ENCODE peak calls at places on chromosomes 6 and 20, in six cellular contexts. Z is cardiac fibroblast, S is NB4, O is H9, M is psoas muscle, L is left ventricle myocardium inferior. F is an unnamed sample.

GRCh38 chr20:12201289-12201991 is 283.7 kb downstream of the BTBD3 start:
- DNase-seq in L (peak; percentile 17), M (no peak), S (no peak), O (no peak), Z (peak; percentile 63), F (no peak)

GRCh38 chr6:6728169-6728941 is 139.8 kb downstream of the LY86 start:
- DNase-seq in M (no peak), Z (no peak), L (no peak), O (no peak), S (peak; percentile 65), F (no peak)

GRCh38 chr6:79167931-79168694 is 66.4 kb downstream of the HMGN3 start:
- DNase-seq in Z (peak; percentile 53), O (no peak), L (no peak), M (no peak), S (no peak), F (no peak)

GRCh38 chr6:38174315-38174714 is 354.8 kb downstream of the ZFAND3 start:
- DNase-seq in Z (no peak), O (no peak), L (no peak), M (no peak), S (no peak), F (no peak)

GRCh38 chr6:138596126-138596525 is 96.8 kb upstream of the NHSL1 start:
- DNase-seq in O (no peak), M (no peak), L (no peak), S (no peak), Z (peak; percentile 27), F (no peak)

GRCh38 chr6:90787411-90787810 is 200.5 kb upstream of the MAP3K7 start:
- DNase-seq in S (no peak), M (no peak), L (no peak), O (no peak), Z (no peak), F (no peak)

GRCh38 chr6:132190097-132190814 is 211.0 kb downstream of the MOXD1 start:
- DNase-seq in L (no peak), M (no peak), Z (peak; percentile 43), S (no peak), O (no peak), F (peak; percentile 19)

GRCh38 chr6:53741417-53741816 is 53.4 kb upstream of the LRRC1 start:
- DNase-seq in L (no peak), Z (peak; percentile 48), S (peak; percentile 66), O (peak; percentile 44), M (no peak), F (no peak)

GRCh38 chr20:60035486-60035885 is 77.3 kb downstream of the CDH26 start:
- DNase-seq in O (no peak), M (no peak), L (no peak), S (peak; percentile 36), Z (no peak), F (no peak)

GRCh38 chr6:2855061-2855519 is 13.4 kb upstream of the SERPINB1 start:
- DNase-seq in L (no peak), S (no peak), Z (peak; percentile 79), M (no peak), O (no peak), F (no peak)

GRCh38 chr6:159487636-159488035 is 205.4 kb downstream of the SOD2 start:
- DNase-seq in L (no peak), S (no peak), Z (peak; percentile 14), M (no peak), O (no peak), F (no peak)

GRCh38 chr6:149933036-149933435 is 8.8 kb upstream of the ULBP2 start:
- DNase-seq in M (no peak), O (no peak), Z (no peak), S (no peak), L (no peak), F (no peak)

GRCh38 chr6:74519172-74519571 is 686.7 kb downstream of the COL12A1 start:
- DNase-seq in Z (peak; percentile 82), M (no peak), L (no peak), S (no peak), O (no peak), F (no peak)

GRCh38 chr6:159797554-159797953 is 2.5 kb upstream of the PNLDC1 start:
- DNase-seq in O (no peak), L (no peak), S (no peak), M (no peak), Z (no peak), F (no peak)

GRCh38 chr20:14792915-14793314 is 455.5 kb upstream of the FLRT3 start:
- DNase-seq in M (no peak), O (no peak), S (no peak), Z (no peak), L (no peak), F (no peak)

GRCh38 chr6:119510246-119510645 is 160.7 kb upstream of the MAN1A1 start:
- DNase-seq in S (no peak), L (no peak), M (no peak), O (no peak), Z (no peak), F (no peak)

GRCh38 chr6:110415297-110415916 is at the start of gene DDO:
- DNase-seq in S (no peak), M (peak; percentile 87), L (peak; percentile 86), O (no peak), Z (peak; percentile 29), F (no peak)

GRCh38 chr20:38249536-38250310 is 10.8 kb downstream of the KIAA1755 start:
- DNase-seq in O (no peak), M (no peak), L (no peak), Z (no peak), S (no peak), F (no peak)

GRCh38 chr6:155187994-155188706 is 75.7 kb upstream of the CLDN20 start:
- DNase-seq in S (no peak), O (no peak), L (no peak), Z (peak; percentile 59), M (no peak), F (no peak)

GRCh38 chr20:2602046-2602735 is 50.2 kb upstream of the NOP56 start:
- DNase-seq in M (no peak), S (no peak), L (no peak), Z (no peak), O (no peak), F (no peak)

GRCh38 chr6:86042214-86042613 is 399.5 kb upstream of the SYNCRIP start:
- DNase-seq in O (no peak), M (no peak), S (no peak), L (no peak), Z (no peak), F (no peak)

GRCh38 chr6:86045038-86045437 is 402.4 kb upstream of the SYNCRIP start:
- DNase-seq in L (no peak), Z (no peak), O (no peak), S (no peak), M (no peak), F (no peak)
- TF ChIP-seq CTCF in L (no peak), Z (no peak), O (no peak), S (no peak), M (no peak), F (no peak)

DNA sequence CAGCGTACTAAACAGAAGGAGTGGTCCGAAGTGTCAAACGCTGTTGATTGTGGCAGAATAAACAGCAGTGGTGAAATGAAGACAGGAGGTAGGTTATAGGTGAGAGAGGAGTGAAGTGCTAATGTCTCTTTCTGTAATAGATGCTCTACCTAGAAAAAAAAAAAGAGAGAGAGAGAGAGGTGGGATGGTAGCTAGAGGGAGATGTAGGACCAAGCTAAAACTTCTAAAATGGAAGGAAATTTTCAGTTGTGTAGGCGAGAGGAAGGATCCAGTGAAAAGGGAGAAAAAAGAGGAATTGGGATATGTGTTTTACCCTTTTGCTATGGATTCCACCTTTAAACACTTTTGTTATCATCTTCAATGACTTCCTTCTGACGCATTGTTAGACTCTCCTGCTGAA is 126.5 kb upstream of the BMP2 start:
- DNase-seq in L (no peak), S (no peak), M (no peak), Z (no peak), O (no peak), F (no peak)
- TF ChIP-seq CTCF in L (no peak), S (no peak), M (no peak), Z (no peak), O (peak; percentile 18), F (no peak)

DNA sequence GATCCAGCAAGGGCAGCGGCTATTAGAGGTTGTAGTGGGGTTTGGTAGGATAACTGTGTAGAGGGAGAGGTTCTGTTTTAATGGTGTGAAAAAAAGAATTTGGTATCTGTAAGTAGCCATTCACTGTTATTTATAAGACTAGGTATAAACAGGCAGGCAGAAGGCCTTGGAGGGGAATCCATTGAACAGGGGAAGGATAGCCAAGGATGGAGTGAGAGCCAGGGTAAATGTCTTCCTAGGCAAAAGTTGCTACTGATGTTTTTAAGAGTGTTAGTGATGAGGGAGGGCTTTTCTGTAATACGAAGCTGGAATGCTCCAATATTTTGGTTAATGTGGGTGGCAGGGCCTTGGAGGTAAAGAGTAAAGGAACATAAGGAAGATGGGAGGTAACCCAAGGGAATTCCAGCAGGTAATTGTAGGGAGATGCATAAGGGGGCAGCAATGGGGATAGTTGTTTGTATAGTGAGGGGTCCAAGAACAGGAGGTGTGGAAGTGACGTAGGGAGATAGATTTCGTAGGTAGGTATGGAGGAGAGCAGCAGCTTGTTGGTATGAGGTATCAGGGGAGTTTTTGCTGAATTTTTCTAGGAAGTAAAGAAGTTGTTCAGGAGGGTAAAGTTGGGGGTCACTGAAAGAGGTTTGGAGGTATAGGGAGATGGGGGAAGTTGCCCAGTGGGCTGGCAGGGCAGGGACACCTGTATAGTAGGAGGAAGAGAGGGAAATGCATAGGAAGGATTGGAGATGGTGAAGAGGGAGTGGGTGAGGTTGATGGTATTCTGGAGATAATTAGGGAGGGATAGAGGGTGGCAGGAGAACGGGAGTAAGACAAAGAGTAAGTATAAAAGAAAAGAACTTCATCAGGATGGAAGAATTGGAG is 752.4 kb upstream of the ADGRB3 start:
- DNase-seq in L (no peak), O (no peak), Z (no peak), M (no peak), S (no peak), F (no peak)
- TF ChIP-seq CTCF in L (no peak), O (no peak), Z (no peak), M (no peak), S (no peak), F (no peak)

GRCh38 chr20:32526125-32526524 is 59.0 kb downstream of the NOL4L start:
- DNase-seq in S (no peak), O (no peak), Z (no peak), L (no peak), M (no peak), F (no peak)

GRCh38 chr20:32526561-32526960 is 58.6 kb downstream of the NOL4L start:
- DNase-seq in S (no peak), Z (no peak), O (no peak), M (no peak), L (no peak), F (no peak)

GRCh38 chr20:32522775-32523612 is 62.1 kb downstream of the NOL4L start:
- DNase-seq in L (no peak), O (no peak), S (peak; percentile 89), Z (peak; percentile 28), M (no peak), F (no peak)

GRCh38 chr20:32523613-32524218 is 61.4 kb downstream of the NOL4L start:
- DNase-seq in L (no peak), Z (no peak), O (no peak), S (no peak), M (no peak), F (no peak)

DNA sequence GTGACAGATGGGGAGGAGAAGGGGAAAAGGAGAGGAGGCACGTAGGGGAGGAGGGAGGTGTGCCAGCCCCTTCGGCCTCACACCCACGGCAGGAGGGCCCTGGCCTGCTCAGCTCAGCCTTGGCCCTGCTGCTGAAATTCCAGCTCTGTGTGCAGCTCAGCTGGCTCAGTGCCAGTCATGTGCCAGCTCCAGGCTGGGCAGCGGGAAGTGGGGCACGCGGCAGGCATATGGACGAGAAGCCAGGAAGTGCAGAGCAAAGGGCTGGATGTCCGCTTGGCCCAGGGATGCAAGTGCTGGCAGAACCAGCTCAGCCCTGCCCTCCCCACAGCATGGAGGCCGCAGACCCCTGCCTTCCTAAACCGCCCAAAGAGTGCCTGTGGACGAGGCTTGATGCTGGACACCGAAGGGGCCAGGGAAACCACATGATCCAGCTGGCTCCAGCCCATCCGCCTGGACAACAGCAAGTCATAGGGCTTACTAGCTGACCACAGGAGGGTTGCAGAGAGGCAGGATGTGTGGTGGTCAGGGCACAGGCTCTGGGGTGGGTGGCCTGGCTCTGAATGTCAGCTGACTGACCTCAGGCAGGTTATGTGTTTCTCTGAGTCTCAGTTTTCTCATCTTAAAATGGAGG is 60.1 kb downstream of the NOL4L start:
- DNase-seq in S (no peak), L (peak; percentile 82), M (peak; percentile 56), Z (no peak), O (no peak), F (no peak)
- TF ChIP-seq CTCF in S (no peak), L (no peak), M (no peak), Z (no peak), O (no peak), F (no peak)

F was measured in GM20000.